ENCODE peak calls at places on chromosome 3, in six cellular contexts. N, I, G, B, X and W are unnamed samples.

GRCh38 chr3:111733856-111734255 is 125.2 kb upstream of the PHLDB2 start:
- DNase-seq in N (no peak), G (peak), I (no peak), X (no peak), B (no peak), W (no peak)

GRCh38 chr3:113660901-113661300 is 35.5 kb downstream of the USF3 start:
- DNase-seq in X (peak), I (no peak), N (no peak), G (peak), B (peak), W (no peak)

GRCh38 chr3:184592411-184593200 is 31.0 kb downstream of the EPHB3 start:
- DNase-seq in G (no peak), N (no peak), I (no peak), X (no peak), B (peak), W (no peak)

GRCh38 chr3:51434746-51435323 is 43.8 kb downstream of the RBM15B start:
- DNase-seq in I (peak), B (peak), X (no peak), G (peak), N (peak), W (peak)

GRCh38 chr3:180855364-180855763 is 57.1 kb upstream of the FXR1 start:
- DNase-seq in I (peak), N (no peak), X (peak), G (peak), B (peak), W (peak)

GRCh38 chr3:57079221-57079831 is 18.9 kb downstream of the SPATA12 start:
- DNase-seq in I (no peak), B (no peak), X (no peak), N (peak), G (peak), W (no peak)

GRCh38 chr3:52544937-52545336 is 8.5 kb downstream of the UQCC5 start:
- DNase-seq in N (no peak), I (no peak), B (no peak), X (no peak), G (no peak), W (no peak)

GRCh38 chr3:72996473-72997333 is at the start of gene PPP4R2:
- DNase-seq in N (peak), X (peak), B (peak), I (peak), G (peak), W (peak)

GRCh38 chr3:122929576-122930365 is 97.8 kb downstream of the SEMA5B start:
- DNase-seq in N (no peak), I (no peak), G (no peak), X (no peak), B (no peak), W (no peak)

GRCh38 chr3:128486692-128487537 is 6.1 kb downstream of the GATA2 start:
- DNase-seq in N (no peak), G (peak), I (no peak), X (peak), B (no peak), W (peak)

GRCh38 chr3:36803096-36803811 is 38.9 kb upstream of the DCLK3 start:
- DNase-seq in X (no peak), G (no peak), B (no peak), I (no peak), N (no peak), W (no peak)

GRCh38 chr3:35899245-35899644 is 259.9 kb downstream of the ARPP21 start:
- DNase-seq in X (no peak), N (no peak), G (no peak), B (no peak), I (no peak), W (no peak)

GRCh38 chr3:129343643-129344360 is 65.1 kb downstream of the HMCES start:
- DNase-seq in X (peak), N (no peak), G (peak), B (peak), I (no peak), W (peak)

GRCh38 chr3:156837130-156837529 is 11.0 kb downstream of the LEKR1 start:
- DNase-seq in X (no peak), N (no peak), I (no peak), G (peak), B (peak), W (no peak)

GRCh38 chr3:21294768-21295167 is 456.2 kb downstream of the ZNF385D start:
- DNase-seq in B (peak), X (no peak), G (peak), I (no peak), N (no peak), W (no peak)

GRCh38 chr3:160061525-160061924 is 72.9 kb downstream of the IL12A start:
- DNase-seq in B (no peak), X (no peak), I (no peak), G (no peak), N (no peak), W (no peak)

GRCh38 chr3:192897005-192897404 is 20.7 kb downstream of the MB21D2 start:
- DNase-seq in I (no peak), X (no peak), N (no peak), B (no peak), G (no peak), W (no peak)

GRCh38 chr3:171565671-171566070 is 105.5 kb upstream of the TNIK start:
- DNase-seq in B (peak), X (no peak), G (no peak), N (no peak), I (peak), W (no peak)

GRCh38 chr3:43034911-43035310 is 55.8 kb downstream of the GASK1A start:
- DNase-seq in X (no peak), N (no peak), B (no peak), I (no peak), G (no peak), W (no peak)

GRCh38 chr3:46892285-46893145 is 15.0 kb downstream of the PTH1R start:
- DNase-seq in X (peak), N (peak), G (peak), B (peak), I (peak), W (peak)

GRCh38 chr3:148998715-148999413 is 7.5 kb downstream of the GYG1 start:
- DNase-seq in N (no peak), G (no peak), I (peak), X (no peak), B (peak), W (no peak)

GRCh38 chr3:168952551-168952950 is 711.0 kb downstream of the MECOM start:
- DNase-seq in B (peak), N (no peak), X (no peak), I (peak), G (peak), W (peak)

GRCh38 chr3:27653803-27654558 is 68.1 kb downstream of the EOMES start:
- DNase-seq in I (no peak), G (no peak), N (no peak), B (no peak), X (no peak), W (no peak)

GRCh38 chr3:44932271-44932670 is 43.7 kb downstream of the ZDHHC3 start:
- DNase-seq in B (no peak), G (no peak), I (no peak), X (no peak), N (no peak), W (no peak)

GRCh38 chr3:49727924-49728361 is 4.2 kb upstream of the GMPPB start:
- DNase-seq in G (no peak), X (no peak), I (no peak), N (no peak), B (no peak), W (no peak)

GRCh38 chr3:10635446-10636076 is 130.2 kb upstream of the ATP2B2 start:
- DNase-seq in N (no peak), I (no peak), X (no peak), B (no peak), G (no peak), W (no peak)

GRCh38 chr3:96236499-96236898 is 577.9 kb upstream of the EPHA6 start:
- DNase-seq in I (no peak), G (no peak), N (no peak), B (no peak), X (no peak), W (peak)

GRCh38 chr3:14762701-14763100 is 56.1 kb upstream of the FGD5 start:
- DNase-seq in B (no peak), I (no peak), N (no peak), X (no peak), G (no peak), W (no peak)

GRCh38 chr3:31066999-31067398 is 172.5 kb upstream of the GADL1 start:
- DNase-seq in I (no peak), X (no peak), G (peak), B (peak), N (no peak), W (no peak)

GRCh38 chr3:136617123-136617700 is 135.0 kb downstream of the STAG1 start:
- DNase-seq in G (peak), I (no peak), X (no peak), B (peak), N (no peak), W (peak)

GRCh38 chr3:98812851-98813374 is 49.8 kb downstream of the ST3GAL6 start:
- DNase-seq in G (no peak), N (no peak), I (peak), X (peak), B (peak), W (peak)

GRCh38 chr3:113277414-113277813 is 66.1 kb downstream of the BOC start:
- DNase-seq in B (no peak), G (no peak), X (no peak), N (no peak), I (no peak), W (no peak)

GRCh38 chr3:124837730-124838186 is 49.4 kb downstream of the ITGB5 start:
- DNase-seq in N (no peak), X (peak), G (peak), B (peak), I (no peak), W (peak)

GRCh38 chr3:113927556-113927955 is 20.3 kb upstream of the ZDHHC23 start:
- DNase-seq in I (no peak), B (no peak), N (no peak), X (no peak), G (no peak), W (no peak)